ENCODE peak calls at places on chromosomes 16 and 17, in four cellular contexts. U is CD8-positive, alpha-beta T cell; B is left ventricle myocardium inferior; H is colonic mucosa. Q is an unnamed sample. For H3K4me1, the result is how much of the 10 kb centered on the place peaks cover.

GRCh38 chr17:80791758-80792284 is 199.8 kb upstream of the CHMP6 start:
- DNase-seq in U (peak), B (no peak), H (peak), Q (peak)

GRCh38 chr17:50908860-50909764 is 43.0 kb upstream of the TOB1 start:
- DNase-seq in U (peak), B (peak), H (no peak), Q (peak)

GRCh38 chr17:17899486-17899885 is 62.7 kb upstream of the SREBF1 start:
- DNase-seq in U (no peak), B (no peak), H (no peak), Q (no peak)

GRCh38 chr17:62644487-62645173 is 17.2 kb downstream of the MRC2 start:
- DNase-seq in U (no peak), B (no peak), H (no peak), Q (no peak)

GRCh38 chr16:54936979-54937672 is 6.5 kb downstream of the IRX5 start:
- DNase-seq in U (no peak), B (no peak), H (no peak), Q (no peak)

GRCh38 chr17:73142763-73143395 is 21.9 kb upstream of the SSTR2 start:
- DNase-seq in U (no peak), B (no peak), H (no peak), Q (no peak)

GRCh38 chr16:25568991-25569390 is 122.8 kb upstream of the HS3ST4 start:
- DNase-seq in U (no peak), B (no peak), H (no peak), Q (no peak)

GRCh38 chr17:50207792-50208567 is 6.5 kb upstream of the COL1A1 start:
- DNase-seq in U (no peak), B (no peak), H (no peak), Q (no peak)

GRCh38 chr16:80794071-80794470 is 10.3 kb downstream of the CDYL2 start:
- DNase-seq in U (no peak), B (no peak), H (no peak), Q (no peak)

GRCh38 chr17:81703747-81704654 is 834 bp downstream of the MRPL12 start:
- DNase-seq in U (no peak), B (no peak), H (no peak), Q (no peak)

GRCh38 chr16:86374603-86375002 is 135.7 kb upstream of the FOXF1 start:
- DNase-seq in U (no peak), B (no peak), H (no peak), Q (no peak)

GRCh38 chr16:30519120-30520049 is 7.0 kb downstream of the ZNF768 start:
- DNase-seq in U (no peak), B (no peak), H (no peak), Q (no peak)
- H3K4me1 ChIP-seq in U (under half), B (under half), H (under half), Q (under half)

GRCh38 chr16:23967775-23968571 is 132.2 kb downstream of the PRKCB start:
- DNase-seq in U (no peak), B (no peak), H (no peak), Q (no peak)

GRCh38 chr16:23969468-23970297 is 133.9 kb downstream of the PRKCB start:
- DNase-seq in U (no peak), B (no peak), H (no peak), Q (no peak)

GRCh38 chr16:23966577-23966976 is 130.8 kb downstream of the PRKCB start:
- DNase-seq in U (no peak), B (no peak), H (no peak), Q (no peak)

GRCh38 chr16:23965137-23965733 is 129.5 kb downstream of the PRKCB start:
- DNase-seq in U (no peak), B (no peak), H (no peak), Q (no peak)

GRCh38 chr16:23967018-23967417 is 131.2 kb downstream of the PRKCB start:
- DNase-seq in U (no peak), B (no peak), H (no peak), Q (no peak)
- H3K4me3 ChIP-seq in U (no peak), B (no peak), H (no peak), Q (no peak)

GRCh38 chr16:11796227-11797165 is 562 bp downstream of the ZC3H7A start:
- DNase-seq in U (peak), B (peak), H (peak), Q (peak)

GRCh38 chr16:11794991-11795886 is 1.8 kb downstream of the ZC3H7A start:
- DNase-seq in U (no peak), B (no peak), H (peak), Q (no peak)

GRCh38 chr16:11794447-11794846 is 2.6 kb downstream of the ZC3H7A start:
- DNase-seq in U (no peak), B (no peak), H (no peak), Q (no peak)

GRCh38 chr16:11797166-11797956 is at the start of gene ZC3H7A:
- DNase-seq in U (peak), B (peak), H (peak), Q (peak)

DNA sequence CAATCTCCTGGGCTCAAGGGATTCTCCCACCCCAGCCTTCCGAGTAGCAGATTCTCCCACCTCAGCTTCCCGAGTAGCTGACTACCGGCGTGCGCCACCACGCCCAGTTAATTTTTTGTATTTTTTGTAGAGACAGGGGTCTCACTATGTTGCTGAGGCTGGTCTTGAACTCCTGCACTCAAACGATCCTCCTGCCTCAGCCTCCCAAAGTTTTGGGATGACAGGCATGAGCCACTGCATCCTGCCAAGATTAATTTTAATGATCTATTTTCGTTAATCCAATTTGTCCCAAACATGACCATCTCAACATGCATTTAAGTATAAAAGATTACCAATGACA is 1.2 kb downstream of the ZC3H7A start:
- DNase-seq in U (no peak), B (no peak), H (no peak), Q (no peak)
- H3K4me1 ChIP-seq in U (half or more), B (half or more), H (under half), Q (half or more)

GRCh38 chr16:69798466-69798865 is 36.3 kb downstream of the WWP2 start:
- DNase-seq in U (no peak), B (no peak), H (no peak), Q (no peak)

GRCh38 chr16:69793521-69793920 is 31.4 kb downstream of the WWP2 start:
- DNase-seq in U (no peak), B (no peak), H (no peak), Q (no peak)

GRCh38 chr16:69799601-69800000 is 37.5 kb downstream of the WWP2 start:
- DNase-seq in U (no peak), B (no peak), H (no peak), Q (no peak)

DNA sequence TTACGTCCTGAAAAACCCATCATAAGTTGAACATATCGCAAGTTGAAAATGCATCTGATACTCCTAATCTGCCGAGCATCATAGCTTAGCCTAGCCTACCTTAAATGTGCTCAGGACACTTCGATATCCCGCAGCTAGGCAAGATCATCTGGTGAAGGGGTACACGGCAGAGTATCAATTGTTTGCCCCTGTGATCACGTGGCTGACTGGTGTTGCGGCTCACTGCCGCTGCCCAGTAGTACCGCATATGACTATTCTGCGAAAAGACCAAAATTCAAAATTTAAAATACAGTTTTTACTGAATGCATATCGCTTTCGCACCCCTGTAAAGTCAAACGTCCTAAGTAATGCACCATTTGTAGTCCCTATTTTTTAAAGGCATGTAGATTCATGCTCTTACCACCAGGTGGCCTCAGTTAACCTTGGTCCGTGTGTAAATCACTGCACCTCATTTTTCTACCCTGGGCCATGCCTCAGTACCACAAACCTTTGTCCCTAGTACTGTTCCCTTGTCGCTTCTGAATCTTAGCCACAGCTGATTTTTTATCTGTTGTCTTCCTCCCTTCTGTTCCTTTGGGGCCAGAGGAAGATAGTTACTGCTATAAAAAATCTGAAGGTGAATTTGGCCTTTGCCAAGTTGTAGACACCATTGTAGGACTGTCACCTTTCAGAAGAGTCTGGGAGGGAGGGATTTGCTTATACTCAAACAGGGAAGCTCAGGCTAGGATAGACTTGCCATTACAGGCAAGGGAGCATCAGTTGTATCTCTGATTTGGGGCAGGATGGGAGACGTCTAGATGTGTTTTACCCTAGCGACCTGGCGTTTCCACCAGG is 34.4 kb downstream of the WWP2 start:
- DNase-seq in U (peak), B (no peak), H (peak), Q (no peak)
- H3K4me3 ChIP-seq in U (no peak), B (peak), H (no peak), Q (no peak)

GRCh38 chr17:45061606-45062205 is 589 bp downstream of the NMT1 start:
- DNase-seq in U (no peak), B (no peak), H (no peak), Q (no peak)
- H3K4me1 ChIP-seq in U (under half), B (half or more), H (under half), Q (half or more)

GRCh38 chr17:13484020-13484419 is 117.7 kb downstream of the HS3ST3A1 start:
- DNase-seq in U (no peak), B (no peak), H (no peak), Q (no peak)
- H3K4me3 ChIP-seq in U (no peak), B (no peak), H (no peak), Q (no peak)

GRCh38 chr17:38742431-38743308 is 5.5 kb downstream of the PCGF2 start:
- DNase-seq in U (no peak), B (no peak), H (peak), Q (no peak)
- H3K4me1 ChIP-seq in U (under half), B (half or more), H (under half), Q (half or more)

GRCh38 chr17:76545918-76546555 is 6.2 kb downstream of the PRCD start:
- DNase-seq in U (no peak), B (peak), H (no peak), Q (no peak)

GRCh38 chr17:76547183-76547641 is 7.4 kb downstream of the PRCD start:
- DNase-seq in U (peak), B (peak), H (peak), Q (peak)

GRCh38 chr17:76547642-76548202 is 7.9 kb downstream of the PRCD start:
- DNase-seq in U (no peak), B (no peak), H (no peak), Q (no peak)

GRCh38 chr17:76544916-76545365 is 5.1 kb downstream of the PRCD start:
- DNase-seq in U (no peak), B (no peak), H (no peak), Q (no peak)

DNA sequence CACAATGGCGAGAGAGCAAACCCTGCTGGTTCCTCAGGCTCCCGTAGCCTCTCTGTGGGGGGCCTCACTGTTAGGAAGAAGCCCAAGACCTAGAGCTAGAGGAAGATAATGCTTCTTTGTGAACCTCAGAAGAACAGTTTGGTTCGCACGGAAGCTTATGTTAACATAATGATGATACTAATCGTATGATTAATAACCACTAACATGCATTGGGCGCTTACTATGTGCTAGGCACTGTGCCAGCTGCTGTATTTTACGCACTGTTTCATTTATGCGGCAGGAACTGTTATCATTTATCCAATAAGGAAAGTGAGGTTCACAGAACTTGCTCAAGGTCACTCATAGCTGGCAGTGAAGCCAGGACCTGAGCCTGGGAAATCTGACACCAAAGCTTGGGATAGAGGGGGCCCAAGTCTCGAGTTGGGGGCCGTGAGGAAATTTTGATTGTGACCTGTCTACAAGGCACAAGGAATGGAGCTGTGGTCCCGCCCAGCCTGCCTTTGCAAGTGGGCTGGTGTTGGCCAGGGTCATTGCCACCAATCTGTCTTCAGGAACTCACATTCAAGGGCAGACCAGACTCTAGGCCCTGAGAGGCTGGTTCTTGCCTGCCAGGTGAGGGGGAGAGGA is 6.8 kb downstream of the PRCD start:
- DNase-seq in U (no peak), B (no peak), H (no peak), Q (peak)
- H3K4me3 ChIP-seq in U (no peak), B (no peak), H (no peak), Q (no peak)